ENCODE peak calls at places on chromosomes 2 and 18, in six cellular contexts. One of them, this sample, is unnamed.

GRCh38 chr2:81290846-81291245 is 986.3 kb upstream of the LRRTM1 start:
- DNase-seq in fibroblast of the aortic adventitia: no peak
- DNase-seq in stomach: no peak
- DNase-seq in adipocyte: no peak
- DNase-seq in activated CD8-positive, alpha-beta T cell treated with anti-CD3 and anti-CD28 coated beads, Interleukin-2, amount 10 ng/mL, durations not matched to agents 7 days and 5 days: no peak
- DNase-seq in HCEC 1CT: no peak
- DNase-seq in this sample: no peak

GRCh38 chr2:63861220-63861822 is 19.6 kb downstream of the UGP2 start:
- DNase-seq in activated CD8-positive, alpha-beta T cell treated with anti-CD3 and anti-CD28 coated beads, Interleukin-2, amount 10 ng/mL, durations not matched to agents 7 days and 5 days: peak
- DNase-seq in stomach: peak
- DNase-seq in adipocyte: peak
- DNase-seq in fibroblast of the aortic adventitia: peak
- DNase-seq in HCEC 1CT: peak
- DNase-seq in this sample: peak

GRCh38 chr18:79508565-79509535 is 113.1 kb downstream of the NFATC1 start:
- DNase-seq in activated CD8-positive, alpha-beta T cell treated with anti-CD3 and anti-CD28 coated beads, Interleukin-2, amount 10 ng/mL, durations not matched to agents 7 days and 5 days: no peak
- DNase-seq in fibroblast of the aortic adventitia: no peak
- DNase-seq in HCEC 1CT: no peak
- DNase-seq in stomach: no peak
- DNase-seq in adipocyte: no peak
- DNase-seq in this sample: no peak

GRCh38 chr2:197092431-197092830 is 165.9 kb upstream of the PGAP1 start:
- DNase-seq in adipocyte: peak
- DNase-seq in activated CD8-positive, alpha-beta T cell treated with anti-CD3 and anti-CD28 coated beads, Interleukin-2, amount 10 ng/mL, durations not matched to agents 7 days and 5 days: no peak
- DNase-seq in HCEC 1CT: peak
- DNase-seq in fibroblast of the aortic adventitia: peak
- DNase-seq in stomach: no peak
- DNase-seq in this sample: peak

GRCh38 chr2:232365621-232366321 is 12.8 kb upstream of the ALPP start:
- DNase-seq in HCEC 1CT: peak
- DNase-seq in adipocyte: peak
- DNase-seq in stomach: no peak
- DNase-seq in activated CD8-positive, alpha-beta T cell treated with anti-CD3 and anti-CD28 coated beads, Interleukin-2, amount 10 ng/mL, durations not matched to agents 7 days and 5 days: peak
- DNase-seq in fibroblast of the aortic adventitia: no peak
- DNase-seq in this sample: peak

GRCh38 chr2:104804148-104804890 is 49.6 kb upstream of the POU3F3 start:
- DNase-seq in stomach: no peak
- DNase-seq in fibroblast of the aortic adventitia: no peak
- DNase-seq in activated CD8-positive, alpha-beta T cell treated with anti-CD3 and anti-CD28 coated beads, Interleukin-2, amount 10 ng/mL, durations not matched to agents 7 days and 5 days: no peak
- DNase-seq in HCEC 1CT: no peak
- DNase-seq in adipocyte: no peak
- DNase-seq in this sample: peak

GRCh38 chr2:82215212-82215611 is 1910.7 kb upstream of the LRRTM1 start:
- DNase-seq in fibroblast of the aortic adventitia: no peak
- DNase-seq in HCEC 1CT: no peak
- DNase-seq in adipocyte: no peak
- DNase-seq in activated CD8-positive, alpha-beta T cell treated with anti-CD3 and anti-CD28 coated beads, Interleukin-2, amount 10 ng/mL, durations not matched to agents 7 days and 5 days: no peak
- DNase-seq in stomach: no peak
- DNase-seq in this sample: no peak

GRCh38 chr2:149169653-149170052 is 131.2 kb downstream of the LYPD6B start:
- DNase-seq in adipocyte: peak
- DNase-seq in activated CD8-positive, alpha-beta T cell treated with anti-CD3 and anti-CD28 coated beads, Interleukin-2, amount 10 ng/mL, durations not matched to agents 7 days and 5 days: no peak
- DNase-seq in fibroblast of the aortic adventitia: no peak
- DNase-seq in HCEC 1CT: no peak
- DNase-seq in stomach: peak
- DNase-seq in this sample: no peak

GRCh38 chr2:96146151-96146880 is 1.1 kb upstream of the DUSP2 start:
- DNase-seq in activated CD8-positive, alpha-beta T cell treated with anti-CD3 and anti-CD28 coated beads, Interleukin-2, amount 10 ng/mL, durations not matched to agents 7 days and 5 days: peak
- DNase-seq in fibroblast of the aortic adventitia: no peak
- DNase-seq in adipocyte: no peak
- DNase-seq in HCEC 1CT: no peak
- DNase-seq in stomach: peak
- DNase-seq in this sample: no peak

GRCh38 chr2:222398446-222398885 is 25.9 kb upstream of the SGPP2 start:
- DNase-seq in activated CD8-positive, alpha-beta T cell treated with anti-CD3 and anti-CD28 coated beads, Interleukin-2, amount 10 ng/mL, durations not matched to agents 7 days and 5 days: no peak
- DNase-seq in HCEC 1CT: no peak
- DNase-seq in stomach: no peak
- DNase-seq in fibroblast of the aortic adventitia: no peak
- DNase-seq in adipocyte: no peak
- DNase-seq in this sample: no peak

GRCh38 chr2:66455490-66455889 is 20.6 kb downstream of the MEIS1 start:
- DNase-seq in fibroblast of the aortic adventitia: peak
- DNase-seq in activated CD8-positive, alpha-beta T cell treated with anti-CD3 and anti-CD28 coated beads, Interleukin-2, amount 10 ng/mL, durations not matched to agents 7 days and 5 days: no peak
- DNase-seq in adipocyte: no peak
- DNase-seq in stomach: no peak
- DNase-seq in HCEC 1CT: no peak
- DNase-seq in this sample: no peak

GRCh38 chr2:219448099-219448775 is 13.6 kb downstream of the SPEG start:
- DNase-seq in activated CD8-positive, alpha-beta T cell treated with anti-CD3 and anti-CD28 coated beads, Interleukin-2, amount 10 ng/mL, durations not matched to agents 7 days and 5 days: no peak
- DNase-seq in adipocyte: no peak
- DNase-seq in fibroblast of the aortic adventitia: no peak
- DNase-seq in HCEC 1CT: no peak
- DNase-seq in stomach: no peak
- DNase-seq in this sample: no peak

GRCh38 chr2:225614915-225615314 is 215.4 kb downstream of the NYAP2 start:
- DNase-seq in activated CD8-positive, alpha-beta T cell treated with anti-CD3 and anti-CD28 coated beads, Interleukin-2, amount 10 ng/mL, durations not matched to agents 7 days and 5 days: no peak
- DNase-seq in HCEC 1CT: no peak
- DNase-seq in adipocyte: no peak
- DNase-seq in stomach: no peak
- DNase-seq in fibroblast of the aortic adventitia: no peak
- DNase-seq in this sample: no peak

GRCh38 chr2:238305965-238306679 is 14.2 kb upstream of the TRAF3IP1 start:
- DNase-seq in HCEC 1CT: no peak
- DNase-seq in adipocyte: no peak
- DNase-seq in activated CD8-positive, alpha-beta T cell treated with anti-CD3 and anti-CD28 coated beads, Interleukin-2, amount 10 ng/mL, durations not matched to agents 7 days and 5 days: no peak
- DNase-seq in fibroblast of the aortic adventitia: no peak
- DNase-seq in stomach: no peak
- DNase-seq in this sample: no peak

GRCh38 chr2:3280683-3281520 is 96.7 kb downstream of the EIPR1 start:
- DNase-seq in activated CD8-positive, alpha-beta T cell treated with anti-CD3 and anti-CD28 coated beads, Interleukin-2, amount 10 ng/mL, durations not matched to agents 7 days and 5 days: no peak
- DNase-seq in fibroblast of the aortic adventitia: no peak
- DNase-seq in stomach: peak
- DNase-seq in adipocyte: no peak
- DNase-seq in HCEC 1CT: no peak
- DNase-seq in this sample: no peak

GRCh38 chr18:11752116-11752911 is 63.2 kb downstream of the GNAL start:
- DNase-seq in adipocyte: peak
- DNase-seq in stomach: no peak
- DNase-seq in activated CD8-positive, alpha-beta T cell treated with anti-CD3 and anti-CD28 coated beads, Interleukin-2, amount 10 ng/mL, durations not matched to agents 7 days and 5 days: no peak
- DNase-seq in HCEC 1CT: no peak
- DNase-seq in fibroblast of the aortic adventitia: peak
- DNase-seq in this sample: peak

GRCh38 chr2:60423066-60423465 is 130.4 kb downstream of the BCL11A start:
- DNase-seq in activated CD8-positive, alpha-beta T cell treated with anti-CD3 and anti-CD28 coated beads, Interleukin-2, amount 10 ng/mL, durations not matched to agents 7 days and 5 days: no peak
- DNase-seq in HCEC 1CT: no peak
- DNase-seq in stomach: no peak
- DNase-seq in adipocyte: no peak
- DNase-seq in fibroblast of the aortic adventitia: no peak
- DNase-seq in this sample: no peak

GRCh38 chr2:168731002-168731401 is 71.4 kb upstream of the NOSTRIN start:
- DNase-seq in HCEC 1CT: no peak
- DNase-seq in stomach: no peak
- DNase-seq in adipocyte: no peak
- DNase-seq in fibroblast of the aortic adventitia: no peak
- DNase-seq in activated CD8-positive, alpha-beta T cell treated with anti-CD3 and anti-CD28 coated beads, Interleukin-2, amount 10 ng/mL, durations not matched to agents 7 days and 5 days: no peak
- DNase-seq in this sample: no peak

GRCh38 chr18:9506046-9506792 is 30.9 kb downstream of the RALBP1 start:
- DNase-seq in fibroblast of the aortic adventitia: peak
- DNase-seq in adipocyte: peak
- DNase-seq in HCEC 1CT: no peak
- DNase-seq in activated CD8-positive, alpha-beta T cell treated with anti-CD3 and anti-CD28 coated beads, Interleukin-2, amount 10 ng/mL, durations not matched to agents 7 days and 5 days: no peak
- DNase-seq in stomach: peak
- DNase-seq in this sample: no peak

GRCh38 chr2:196987654-196988364 is 61.3 kb upstream of the PGAP1 start:
- DNase-seq in adipocyte: peak
- DNase-seq in stomach: no peak
- DNase-seq in HCEC 1CT: peak
- DNase-seq in fibroblast of the aortic adventitia: peak
- DNase-seq in activated CD8-positive, alpha-beta T cell treated with anti-CD3 and anti-CD28 coated beads, Interleukin-2, amount 10 ng/mL, durations not matched to agents 7 days and 5 days: peak
- DNase-seq in this sample: peak

This sample was measured in AG10803.